ENCODE peak calls at places on chromosome 18, in six cellular contexts. V is A549, S is heart right ventricle, Y is fibroblast of lung, G is fibroblast of villous mesenchyme, P is spleen. Z is an unnamed sample.

GRCh38 chr18:40841473-40841872 is 1113.6 kb upstream of the PIK3C3 start:
- DNase-seq in V (no peak), S (no peak), Y (peak; percentile 61), G (peak; percentile 71), P (no peak), Z (peak; percentile 45)

GRCh38 chr18:61898576-61899205 is 5.9 kb upstream of the RNF152 start:
- DNase-seq in V (peak; percentile 4), S (no peak), Y (no peak), G (peak; percentile 5), P (no peak), Z (no peak)

GRCh38 chr18:67864677-67865340 is 348.3 kb upstream of the DSEL start:
- DNase-seq in V (no peak), S (no peak), Y (peak; percentile 19), G (peak; percentile 81), P (no peak), Z (peak; percentile 52)

GRCh38 chr18:23369231-23369630 is 83.9 kb upstream of the RIOK3 start:
- DNase-seq in V (no peak), S (no peak), Y (no peak), G (no peak), P (no peak), Z (no peak)

GRCh38 chr18:8619041-8619440 is 9.8 kb downstream of the RAB12 start:
- DNase-seq in V (no peak), S (no peak), Y (no peak), G (no peak), P (no peak), Z (no peak)

GRCh38 chr18:75896865-75897264 is 469.4 kb upstream of the SMIM21 start:
- DNase-seq in V (peak; percentile 35), S (no peak), Y (no peak), G (no peak), P (no peak), Z (no peak)

GRCh38 chr18:41875094-41875780 is 79.8 kb upstream of the PIK3C3 start:
- DNase-seq in V (no peak), S (no peak), Y (peak; percentile 64), G (peak; percentile 66), P (no peak), Z (peak; percentile 61)

GRCh38 chr18:50432915-50433314 is 58.1 kb downstream of the SKA1 start:
- DNase-seq in V (no peak), S (no peak), Y (no peak), G (no peak), P (no peak), Z (no peak)

GRCh38 chr18:34364699-34365098 is 140.0 kb upstream of the NOL4 start:
- DNase-seq in V (no peak), S (no peak), Y (no peak), G (no peak), P (no peak), Z (no peak)

GRCh38 chr18:30094556-30094955 is 948.0 kb downstream of the DSC3 start:
- DNase-seq in V (no peak), S (no peak), Y (peak; percentile 32), G (peak; percentile 46), P (no peak), Z (peak; percentile 63)

GRCh38 chr18:39840406-39840805 is 2114.6 kb upstream of the PIK3C3 start:
- DNase-seq in V (no peak), S (no peak), Y (peak; percentile 96), G (peak; percentile 63), P (no peak), Z (peak; percentile 91)

GRCh38 chr18:28411806-28412205 is 234.9 kb upstream of the CDH2 start:
- DNase-seq in V (no peak), S (peak; percentile 59), Y (no peak), G (no peak), P (no peak), Z (peak; percentile 78)

GRCh38 chr18:5440297-5440696 is 103.5 kb downstream of the EPB41L3 start:
- DNase-seq in V (no peak), S (no peak), Y (peak; percentile 53), G (no peak), P (no peak), Z (no peak)

GRCh38 chr18:57771183-57771582 is 31.9 kb downstream of the ATP8B1 start:
- DNase-seq in V (no peak), S (no peak), Y (no peak), G (no peak), P (no peak), Z (no peak)

GRCh38 chr18:34729740-34730338 is 19.7 kb downstream of the DTNA start:
- DNase-seq in V (no peak), S (no peak), Y (no peak), G (no peak), P (no peak), Z (peak; percentile 18)

GRCh38 chr18:52340466-52341378 is 725 bp downstream of the DCC start:
- DNase-seq in V (no peak), S (no peak), Y (peak; percentile 21), G (no peak), P (no peak), Z (peak; percentile 23)

GRCh38 chr18:683531-683930 is 26.1 kb downstream of the TYMS start:
- DNase-seq in V (no peak), S (no peak), Y (no peak), G (no peak), P (no peak), Z (no peak)

GRCh38 chr18:55096261-55097026 is 137.2 kb upstream of the CCDC68 start:
- DNase-seq in V (peak; percentile 22), S (peak; percentile 16), Y (peak; percentile 65), G (peak; percentile 64), P (no peak), Z (peak; percentile 82)

GRCh38 chr18:70295192-70295522 is 6.3 kb downstream of the SOCS6 start:
- DNase-seq in V (no peak), S (no peak), Y (no peak), G (no peak), P (no peak), Z (no peak)

GRCh38 chr18:25862881-25863600 is 227.4 kb downstream of the SS18 start:
- DNase-seq in V (no peak), S (no peak), Y (no peak), G (peak; percentile 1), P (no peak), Z (no peak)

GRCh38 chr18:9673296-9674251 is 34.5 kb upstream of the RAB31 start:
- DNase-seq in V (peak; percentile 94), S (peak; percentile 36), Y (peak; percentile 83), G (peak; percentile 82), P (no peak), Z (peak; percentile 61)

GRCh38 chr18:14916181-14916580 is 168.2 kb downstream of the ANKRD30B start:
- DNase-seq in V (no peak), S (no peak), Y (no peak), G (no peak), P (no peak), Z (no peak)

GRCh38 chr18:8507361-8507760 is 101.9 kb upstream of the RAB12 start:
- DNase-seq in V (no peak), S (no peak), Y (no peak), G (peak; percentile 10), P (no peak), Z (no peak)

GRCh38 chr18:68489018-68489792 is 225.7 kb downstream of the TMX3 start:
- DNase-seq in V (no peak), S (no peak), Y (no peak), G (peak; percentile 19), P (no peak), Z (no peak)

GRCh38 chr18:74836296-74837139 is 238.8 kb downstream of the ZNF407 start:
- DNase-seq in V (no peak), S (peak; percentile 19), Y (peak; percentile 20), G (no peak), P (peak; percentile 59), Z (peak; percentile 33)

GRCh38 chr18:9951022-9951859 is 37.4 kb downstream of the VAPA start:
- DNase-seq in V (peak; percentile 25), S (no peak), Y (peak; percentile 86), G (peak; percentile 78), P (no peak), Z (peak; percentile 69)

GRCh38 chr18:14768241-14768640 is 20.3 kb downstream of the ANKRD30B start:
- DNase-seq in V (no peak), S (no peak), Y (peak; percentile 12), G (no peak), P (no peak), Z (no peak)

GRCh38 chr18:46071615-46071893 is 506 bp downstream of the PSTPIP2 start:
- DNase-seq in V (no peak), S (no peak), Y (no peak), G (no peak), P (no peak), Z (no peak)

GRCh38 chr18:45275367-45276113 is 339.7 kb upstream of the SLC14A2 start:
- DNase-seq in V (no peak), S (no peak), Y (peak; percentile 59), G (peak; percentile 42), P (no peak), Z (peak; percentile 42)

GRCh38 chr18:35143615-35144596 is 96.9 kb upstream of the ZNF397 start:
- DNase-seq in V (peak; percentile 19), S (peak; percentile 62), Y (peak; percentile 73), G (peak; percentile 66), P (no peak), Z (peak; percentile 61)

GRCh38 chr18:6776193-6776592 is 46.7 kb downstream of the ARHGAP28 start:
- DNase-seq in V (no peak), S (no peak), Y (peak; percentile 97), G (peak; percentile 94), P (no peak), Z (peak; percentile 88)

GRCh38 chr18:49168281-49168680 is 217.5 kb upstream of the SMAD7 start:
- DNase-seq in V (no peak), S (no peak), Y (no peak), G (no peak), P (no peak), Z (no peak)
- H3K4me3 ChIP-seq in V (no peak overlapping the region), S (no peak overlapping the region), Y (no peak overlapping the region), G (no peak overlapping the region), P (no peak overlapping the region), Z (no peak overlapping the region)

DNA sequence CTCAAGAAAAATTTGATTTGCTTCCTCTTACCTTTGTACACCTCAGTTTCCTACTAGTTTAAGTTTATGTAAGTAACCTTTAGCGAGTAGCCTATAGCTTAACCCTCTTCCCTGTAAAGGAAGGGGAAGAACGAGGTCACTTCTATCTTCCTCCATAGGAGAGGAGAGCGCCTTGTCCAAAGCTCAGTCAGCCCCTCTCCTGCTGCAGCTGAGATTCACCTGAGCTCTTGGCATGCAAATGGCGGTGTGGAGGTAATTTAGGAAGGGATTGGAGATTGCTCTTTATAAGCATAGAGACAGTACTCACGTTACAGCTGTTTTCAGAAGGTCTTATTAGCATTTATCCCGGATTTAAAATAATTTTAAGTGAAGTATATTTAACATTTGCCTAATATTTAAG is 27.8 kb upstream of the SERPINB12 start:
- DNase-seq in V (no peak), S (no peak), Y (no peak), G (no peak), P (no peak), Z (no peak)
- H3K4me3 ChIP-seq in V (no peak overlapping the region), S (no peak overlapping the region), Y (no peak overlapping the region), G (no peak overlapping the region), P (no peak overlapping the region), Z (no peak overlapping the region)

GRCh38 chr18:13216092-13216582 is 2.4 kb upstream of the LDLRAD4 start:
- DNase-seq in V (peak; percentile 56), S (peak; percentile 78), Y (peak; percentile 69), G (peak; percentile 54), P (no peak), Z (peak; percentile 71)
- H3K4me3 ChIP-seq in V (no peak overlapping the region), S (no peak overlapping the region), Y (no peak overlapping the region), G (no peak overlapping the region), P (no peak overlapping the region), Z (no peak overlapping the region)

DNA sequence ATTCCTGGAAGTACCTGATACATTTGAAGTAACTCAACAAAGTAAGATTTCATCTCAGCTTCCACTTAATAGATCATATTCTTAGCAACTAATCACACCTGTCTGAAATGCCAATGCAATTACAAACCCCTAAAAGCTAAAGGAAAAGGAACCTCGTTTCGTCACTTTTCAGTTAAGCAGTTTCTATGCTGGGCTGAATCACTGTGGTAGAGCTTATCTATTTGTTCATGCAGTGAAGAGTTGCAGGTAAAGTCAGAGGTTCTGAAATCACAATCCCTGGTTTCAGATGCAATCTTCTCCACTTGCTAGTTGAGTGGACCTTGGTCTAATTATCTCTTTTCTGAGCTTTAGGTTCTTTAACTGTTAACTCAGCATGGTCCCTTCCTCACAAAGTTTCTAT is 6.3 kb downstream of the HRH4 start:
- DNase-seq in V (no peak), S (no peak), Y (no peak), G (no peak), P (no peak), Z (no peak)
- H3K4me3 ChIP-seq in V (no peak overlapping the region), S (no peak overlapping the region), Y (no peak overlapping the region), G (no peak overlapping the region), P (no peak overlapping the region), Z (no peak overlapping the region)